ENCODE peak calls at places on chromosomes 1 and 21, in four cellular contexts. V is tibial artery, X is neural progenitor cell, D is HL-60. A is an unnamed sample.

GRCh38 chr1:167839009-167839408 is 74.9 kb downstream of the ADCY10 start:
- DNase-seq in V (no peak), D (no peak), X (no peak), A (no peak)

GRCh38 chr1:181033128-181033798 is 520 bp upstream of the MR1 start:
- DNase-seq in D (no peak), X (no peak), V (peak), A (no peak)

GRCh38 chr1:204870165-204870912 is at the start of gene NFASC:
- DNase-seq in V (no peak), D (no peak), X (no peak), A (no peak)

GRCh38 chr21:15243356-15243755 is 178.6 kb upstream of the NRIP1 start:
- DNase-seq in D (no peak), X (no peak), V (no peak), A (no peak)

GRCh38 chr1:45923343-45923742 is 119.9 kb downstream of the MAST2 start:
- DNase-seq in V (no peak), D (no peak), X (no peak), A (no peak)

GRCh38 chr1:220123889-220124288 is 30.0 kb downstream of the IARS2 start:
- DNase-seq in V (no peak), D (no peak), X (peak), A (no peak)

GRCh38 chr1:210250665-210250997 is 18.0 kb downstream of the SERTAD4 start:
- DNase-seq in X (peak), D (no peak), V (peak), A (peak)

GRCh38 chr1:1554926-1555915 is 14.8 kb upstream of the TMEM240 start:
- DNase-seq in D (no peak), X (no peak), V (no peak), A (no peak)

GRCh38 chr1:9235123-9235513 is 544 bp downstream of the H6PD start:
- DNase-seq in V (no peak), D (no peak), X (no peak), A (peak)

GRCh38 chr1:46616277-46617107 is at the start of gene MOB3C:
- DNase-seq in V (peak), D (no peak), X (peak), A (no peak)

GRCh38 chr1:5494518-5494917 is 497.7 kb downstream of the NPHP4 start:
- DNase-seq in D (no peak), X (no peak), V (no peak), A (no peak)

GRCh38 chr1:104780470-104781078 is 1030.9 kb downstream of the AMY1C start:
- DNase-seq in D (no peak), X (peak), V (no peak), A (peak)

GRCh38 chr1:247740721-247741120 is 2.3 kb downstream of the OR14K1 start:
- DNase-seq in D (no peak), X (no peak), V (no peak), A (no peak)

GRCh38 chr1:111990026-111990877 is 784 bp upstream of the KCND3 start:
- DNase-seq in V (peak), D (peak), X (peak), A (no peak)
- TF ChIP-seq CTCF in V (no peak), D (no peak), X (no peak), A (no peak)

GRCh38 chr1:31517301-31517700 is 59.0 kb upstream of the TINAGL1 start:
- DNase-seq in V (no peak), X (no peak), D (no peak), A (no peak)
- TF ChIP-seq CTCF in V (no peak), X (peak), D (no peak), A (no peak)

GRCh38 chr21:25732091-25732760 is 2.5 kb downstream of the ATP5PF start:
- DNase-seq in X (no peak), D (no peak), V (no peak), A (no peak)

GRCh38 chr21:25733859-25734653 is 648 bp downstream of the ATP5PF start:
- DNase-seq in X (no peak), V (no peak), D (peak), A (no peak)

GRCh38 chr21:25735895-25736597 is 1.3 kb downstream of the GABPA start:
- DNase-seq in V (no peak), D (no peak), X (peak), A (no peak)

GRCh38 chr21:25734654-25735220 is at the start of the genes ATP5PF and GABPA:
- DNase-seq in D (peak), V (peak), X (peak), A (peak)

DNA sequence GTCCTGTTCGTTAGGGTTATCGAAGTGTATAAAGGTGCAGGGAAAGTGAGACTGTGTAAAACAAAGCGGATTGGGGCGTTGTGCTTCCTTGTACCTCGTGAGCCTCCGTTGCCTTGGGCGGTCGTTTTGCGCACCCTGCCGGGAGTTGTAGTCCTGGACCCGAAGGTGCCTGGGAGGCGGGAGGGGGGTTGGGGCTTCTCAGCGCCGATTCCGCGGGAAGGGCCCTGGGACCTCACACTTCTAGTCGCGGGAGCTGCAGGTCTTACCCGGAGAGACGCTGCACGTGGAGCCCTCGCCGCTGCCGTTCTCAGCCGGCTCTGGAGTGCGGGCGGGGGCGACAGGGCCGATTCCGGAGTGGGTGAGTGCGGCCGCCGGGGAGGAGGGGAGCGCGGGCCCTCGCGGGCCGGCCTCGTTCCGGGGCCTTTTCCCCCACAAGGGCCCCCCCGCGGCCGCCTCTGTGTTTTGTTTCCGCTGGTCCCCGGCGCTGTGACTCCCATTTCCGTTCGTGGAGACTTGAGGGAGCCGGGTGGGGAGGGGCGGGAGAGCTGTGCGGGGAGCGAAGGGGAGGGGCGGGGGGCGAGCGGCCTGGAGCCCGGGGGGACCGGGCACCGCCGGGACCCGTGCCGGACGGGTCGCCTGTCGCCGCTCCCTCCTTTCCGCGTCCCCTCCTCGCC is 586 bp downstream of the GABPA start:
- DNase-seq in D (peak), X (peak), V (peak), A (peak)
- TF ChIP-seq CTCF in D (no peak), X (no peak), V (peak), A (no peak)

GRCh38 chr1:226653311-226653921 is 85.7 kb downstream of the ITPKB start:
- DNase-seq in X (no peak), V (no peak), D (no peak), A (no peak)

GRCh38 chr1:226651732-226652105 is 87.4 kb downstream of the ITPKB start:
- DNase-seq in D (no peak), V (no peak), X (no peak), A (no peak)

GRCh38 chr1:226654046-226654445 is 85.0 kb downstream of the ITPKB start:
- DNase-seq in D (no peak), X (peak), V (no peak), A (no peak)

GRCh38 chr1:226651041-226651731 is 87.9 kb downstream of the ITPKB start:
- DNase-seq in X (no peak), V (no peak), D (no peak), A (no peak)

GRCh38 chr1:226652613-226653012 is 86.5 kb downstream of the ITPKB start:
- DNase-seq in V (no peak), D (no peak), X (no peak), A (no peak)
- TF ChIP-seq CTCF in V (no peak), D (no peak), X (no peak), A (no peak)

GRCh38 chr1:84390231-84390630 is 8.1 kb upstream of the DNASE2B start:
- DNase-seq in D (no peak), V (no peak), X (no peak), A (no peak)

GRCh38 chr1:84385347-84385746 is 12.9 kb upstream of the DNASE2B start:
- DNase-seq in V (no peak), D (no peak), X (no peak), A (no peak)

GRCh38 chr1:84382127-84382526 is 16.2 kb upstream of the DNASE2B start:
- DNase-seq in V (no peak), D (no peak), X (no peak), A (no peak)

GRCh38 chr1:84386716-84387479 is 11.4 kb upstream of the DNASE2B start:
- DNase-seq in V (no peak), X (no peak), D (no peak), A (no peak)

DNA sequence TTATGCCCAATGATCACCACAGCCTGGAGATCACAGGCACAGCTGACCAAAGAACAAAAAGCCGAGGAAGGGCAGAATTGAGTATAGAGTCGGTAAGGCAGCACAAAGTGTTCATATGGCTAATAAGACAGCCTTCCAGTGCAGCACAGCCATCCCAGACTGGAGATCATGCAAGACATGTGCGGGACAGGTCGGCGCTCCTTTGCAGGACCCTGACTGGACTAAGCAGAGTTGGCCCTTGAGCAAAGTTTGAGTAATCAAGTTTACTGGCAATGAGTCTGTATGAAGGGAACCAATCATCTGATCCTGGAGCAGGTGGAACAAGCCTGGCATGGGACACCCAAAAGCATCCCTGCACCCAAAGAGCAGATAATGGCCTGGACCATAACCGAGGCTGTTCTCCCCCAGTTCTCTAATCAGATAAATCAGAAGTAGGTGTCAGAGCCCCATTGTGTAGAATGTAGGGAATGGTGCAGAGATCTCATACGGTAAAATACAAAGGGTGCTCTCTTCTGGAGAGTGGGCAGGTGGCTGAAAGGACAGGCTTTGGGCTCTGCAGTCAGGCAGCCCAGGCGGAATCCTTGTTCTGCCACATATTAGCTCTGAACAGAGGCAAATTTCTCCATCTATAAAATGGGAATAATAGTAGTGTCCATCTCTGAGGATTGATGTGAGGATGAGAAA is 10.7 kb upstream of the DNASE2B start:
- DNase-seq in X (no peak), V (no peak), D (no peak), A (no peak)
- TF ChIP-seq CTCF in X (no peak), V (no peak), D (no peak), A (peak)

GRCh38 chr21:25456672-25457071 is 150.6 kb downstream of the MRPL39 start:
- DNase-seq in X (no peak), V (no peak), D (no peak), A (no peak)

GRCh38 chr21:25458484-25458883 is 148.8 kb downstream of the MRPL39 start:
- DNase-seq in X (no peak), D (no peak), V (no peak), A (no peak)

GRCh38 chr21:25459365-25459764 is 147.9 kb downstream of the MRPL39 start:
- DNase-seq in X (no peak), V (no peak), D (no peak), A (no peak)

GRCh38 chr21:25457946-25458345 is 149.3 kb downstream of the MRPL39 start:
- DNase-seq in X (no peak), D (no peak), V (no peak), A (no peak)

GRCh38 chr21:25457411-25457810 is 149.9 kb downstream of the MRPL39 start:
- DNase-seq in X (no peak), V (no peak), D (peak), A (no peak)
- TF ChIP-seq CTCF in X (no peak), V (no peak), D (no peak), A (no peak)

GRCh38 chr1:226519741-226520598 is 28.6 kb upstream of the STUM start:
- DNase-seq in X (peak), V (no peak), D (no peak), A (no peak)
- TF ChIP-seq CTCF in X (peak), V (no peak), D (no peak), A (peak)

GRCh38 chr1:228335406-228336307 is 71.0 kb downstream of the TRIM11 start:
- DNase-seq in X (no peak), V (peak), D (no peak), A (no peak)

GRCh38 chr1:228334954-228335353 is 71.7 kb downstream of the TRIM11 start:
- DNase-seq in D (no peak), X (no peak), V (no peak), A (no peak)

GRCh38 chr1:228332797-228333738 is 73.6 kb downstream of the TRIM11 start:
- DNase-seq in V (no peak), X (no peak), D (no peak), A (no peak)

GRCh38 chr1:228334226-228334935 is 72.3 kb downstream of the TRIM11 start:
- DNase-seq in V (no peak), D (no peak), X (no peak), A (no peak)

GRCh38 chr1:228333739-228334115 is 72.9 kb downstream of the TRIM11 start:
- DNase-seq in V (no peak), D (no peak), X (no peak), A (no peak)
- TF ChIP-seq CTCF in V (no peak), D (no peak), X (no peak), A (no peak)

A was measured in D721Med.